ENCODE peak calls at places on chromosomes 2 and 18, in ten cellular contexts. One of them, this sample, is unnamed.

GRCh38 chr2:24731923-24732322 is 61.3 kb downstream of the PTRHD1 start:
- DNase-seq in WERI-Rb-1: no peak
- DNase-seq in keratinocyte: no peak
- DNase-seq in left ventricle myocardium inferior: no peak
- DNase-seq in fibroblast of mammary gland: no peak
- DNase-seq in right lobe of liver: no peak
- DNase-seq in fibroblast of the aortic adventitia: no peak
- DNase-seq in thoracic aorta: no peak
- DNase-seq in HCT116: no peak
- DNase-seq in mucosa of descending colon: no peak
- DNase-seq in this sample: no peak

GRCh38 chr2:241271641-241272297 is 43.7 kb downstream of the HDLBP start:
- DNase-seq in WERI-Rb-1: peak
- DNase-seq in keratinocyte: no peak
- DNase-seq in left ventricle myocardium inferior: peak
- DNase-seq in fibroblast of mammary gland: peak
- DNase-seq in right lobe of liver: peak
- DNase-seq in fibroblast of the aortic adventitia: peak
- DNase-seq in thoracic aorta: peak
- DNase-seq in HCT116: peak
- DNase-seq in mucosa of descending colon: peak
- DNase-seq in this sample: peak

GRCh38 chr18:79965119-79965902 is 868 bp downstream of the HSBP1L1 start:
- DNase-seq in WERI-Rb-1: no peak
- DNase-seq in keratinocyte: no peak
- DNase-seq in left ventricle myocardium inferior: no peak
- DNase-seq in fibroblast of mammary gland: peak
- DNase-seq in right lobe of liver: peak
- DNase-seq in fibroblast of the aortic adventitia: peak
- DNase-seq in thoracic aorta: no peak
- DNase-seq in HCT116: no peak
- DNase-seq in mucosa of descending colon: peak
- DNase-seq in this sample: peak

GRCh38 chr2:45540942-45541341 is 70.1 kb downstream of the SRBD1 start:
- DNase-seq in WERI-Rb-1: no peak
- DNase-seq in keratinocyte: no peak
- DNase-seq in left ventricle myocardium inferior: no peak
- DNase-seq in fibroblast of mammary gland: no peak
- DNase-seq in right lobe of liver: no peak
- DNase-seq in fibroblast of the aortic adventitia: no peak
- DNase-seq in thoracic aorta: no peak
- DNase-seq in HCT116: no peak
- DNase-seq in mucosa of descending colon: no peak
- DNase-seq in this sample: no peak

GRCh38 chr18:37393945-37394609 is 171.5 kb downstream of the CELF4 start:
- DNase-seq in WERI-Rb-1: peak
- DNase-seq in keratinocyte: no peak
- DNase-seq in left ventricle myocardium inferior: peak
- DNase-seq in fibroblast of mammary gland: peak
- DNase-seq in right lobe of liver: peak
- DNase-seq in fibroblast of the aortic adventitia: peak
- DNase-seq in thoracic aorta: peak
- DNase-seq in HCT116: no peak
- DNase-seq in mucosa of descending colon: peak
- DNase-seq in this sample: peak

GRCh38 chr2:16774980-16775963 is 109.6 kb upstream of the CYRIA start:
- DNase-seq in WERI-Rb-1: peak
- DNase-seq in keratinocyte: no peak
- DNase-seq in left ventricle myocardium inferior: no peak
- DNase-seq in fibroblast of mammary gland: peak
- DNase-seq in right lobe of liver: peak
- DNase-seq in fibroblast of the aortic adventitia: no peak
- DNase-seq in thoracic aorta: no peak
- DNase-seq in HCT116: no peak
- DNase-seq in mucosa of descending colon: no peak
- DNase-seq in this sample: peak

GRCh38 chr2:46299365-46300263 is 2.4 kb downstream of the EPAS1 start:
- DNase-seq in WERI-Rb-1: peak
- DNase-seq in keratinocyte: no peak
- DNase-seq in left ventricle myocardium inferior: peak
- DNase-seq in fibroblast of mammary gland: peak
- DNase-seq in right lobe of liver: peak
- DNase-seq in fibroblast of the aortic adventitia: peak
- DNase-seq in thoracic aorta: no peak
- DNase-seq in HCT116: no peak
- DNase-seq in mucosa of descending colon: peak
- DNase-seq in this sample: peak

GRCh38 chr2:121346407-121346806 is 61.4 kb upstream of the TFCP2L1 start:
- DNase-seq in WERI-Rb-1: no peak
- DNase-seq in keratinocyte: no peak
- DNase-seq in left ventricle myocardium inferior: no peak
- DNase-seq in fibroblast of mammary gland: no peak
- DNase-seq in right lobe of liver: no peak
- DNase-seq in fibroblast of the aortic adventitia: no peak
- DNase-seq in thoracic aorta: no peak
- DNase-seq in HCT116: no peak
- DNase-seq in mucosa of descending colon: no peak
- DNase-seq in this sample: no peak

DNA sequence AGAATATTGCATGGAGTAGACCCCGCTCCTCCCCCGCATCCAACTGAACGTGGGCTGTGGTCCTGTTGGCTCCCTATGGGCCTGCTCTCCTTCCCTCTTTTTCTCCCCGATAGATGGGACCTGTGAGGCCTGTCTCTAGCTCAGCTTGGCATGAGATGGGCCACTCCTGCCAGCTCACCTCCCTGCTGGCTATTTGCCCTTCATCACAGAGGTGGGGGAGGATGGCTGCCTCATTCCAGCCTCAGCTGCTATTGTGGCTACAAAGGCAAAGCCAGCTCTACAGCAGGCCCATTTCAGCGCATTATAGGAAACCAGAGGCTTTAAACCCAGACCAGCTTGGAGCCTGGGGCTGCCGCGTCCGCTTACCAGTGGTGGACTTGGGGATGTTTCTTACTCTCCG is 313.9 kb downstream of the GBX2 start:
- DNase-seq in WERI-Rb-1: no peak
- DNase-seq in keratinocyte: no peak
- DNase-seq in left ventricle myocardium inferior: no peak
- DNase-seq in fibroblast of mammary gland: no peak
- DNase-seq in right lobe of liver: no peak
- DNase-seq in fibroblast of the aortic adventitia: no peak
- DNase-seq in thoracic aorta: no peak
- DNase-seq in HCT116: no peak
- DNase-seq in mucosa of descending colon: no peak
- DNase-seq in this sample: no peak
- H3K4me3 ChIP-seq in WERI-Rb-1: no peak
- H3K4me3 ChIP-seq in keratinocyte: no peak
- H3K4me3 ChIP-seq in left ventricle myocardium inferior: no peak
- H3K4me3 ChIP-seq in fibroblast of mammary gland: no peak
- H3K4me3 ChIP-seq in right lobe of liver: no peak
- H3K4me3 ChIP-seq in fibroblast of the aortic adventitia: no peak
- H3K4me3 ChIP-seq in thoracic aorta: no peak
- H3K4me3 ChIP-seq in HCT116: no peak
- H3K4me3 ChIP-seq in mucosa of descending colon: no peak
- H3K4me3 ChIP-seq in this sample: no peak

GRCh38 chr2:160397530-160397865 is 96.1 kb downstream of the RBMS1 start:
- DNase-seq in WERI-Rb-1: no peak
- DNase-seq in keratinocyte: no peak
- DNase-seq in left ventricle myocardium inferior: no peak
- DNase-seq in fibroblast of mammary gland: peak
- DNase-seq in right lobe of liver: no peak
- DNase-seq in fibroblast of the aortic adventitia: peak
- DNase-seq in thoracic aorta: no peak
- DNase-seq in HCT116: peak
- DNase-seq in mucosa of descending colon: no peak
- DNase-seq in this sample: peak
- H3K4me3 ChIP-seq in WERI-Rb-1: no peak
- H3K4me3 ChIP-seq in keratinocyte: no peak
- H3K4me3 ChIP-seq in left ventricle myocardium inferior: no peak
- H3K4me3 ChIP-seq in fibroblast of mammary gland: peak
- H3K4me3 ChIP-seq in right lobe of liver: no peak
- H3K4me3 ChIP-seq in fibroblast of the aortic adventitia: peak
- H3K4me3 ChIP-seq in thoracic aorta: no peak
- H3K4me3 ChIP-seq in HCT116: peak
- H3K4me3 ChIP-seq in mucosa of descending colon: no peak
- H3K4me3 ChIP-seq in this sample: no peak

GRCh38 chr2:118808429-118808809 is 39.0 kb downstream of the EN1 start:
- DNase-seq in WERI-Rb-1: no peak
- DNase-seq in keratinocyte: no peak
- DNase-seq in left ventricle myocardium inferior: no peak
- DNase-seq in fibroblast of mammary gland: no peak
- DNase-seq in right lobe of liver: no peak
- DNase-seq in fibroblast of the aortic adventitia: no peak
- DNase-seq in thoracic aorta: no peak
- DNase-seq in HCT116: no peak
- DNase-seq in mucosa of descending colon: no peak
- DNase-seq in this sample: no peak
- H3K4me3 ChIP-seq in WERI-Rb-1: no peak
- H3K4me3 ChIP-seq in keratinocyte: no peak
- H3K4me3 ChIP-seq in left ventricle myocardium inferior: peak
- H3K4me3 ChIP-seq in fibroblast of mammary gland: no peak
- H3K4me3 ChIP-seq in right lobe of liver: no peak
- H3K4me3 ChIP-seq in fibroblast of the aortic adventitia: peak
- H3K4me3 ChIP-seq in thoracic aorta: peak
- H3K4me3 ChIP-seq in HCT116: no peak
- H3K4me3 ChIP-seq in mucosa of descending colon: no peak
- H3K4me3 ChIP-seq in this sample: peak

GRCh38 chr18:63683890-63684289 is 18.9 kb upstream of the SERPINB11 start:
- DNase-seq in WERI-Rb-1: no peak
- DNase-seq in keratinocyte: no peak
- DNase-seq in left ventricle myocardium inferior: no peak
- DNase-seq in fibroblast of mammary gland: no peak
- DNase-seq in right lobe of liver: no peak
- DNase-seq in fibroblast of the aortic adventitia: no peak
- DNase-seq in thoracic aorta: no peak
- DNase-seq in HCT116: no peak
- DNase-seq in mucosa of descending colon: no peak
- DNase-seq in this sample: no peak

GRCh38 chr18:63681449-63682381 is 20.0 kb upstream of the SERPINB3 start:
- DNase-seq in WERI-Rb-1: no peak
- DNase-seq in keratinocyte: no peak
- DNase-seq in left ventricle myocardium inferior: no peak
- DNase-seq in fibroblast of mammary gland: no peak
- DNase-seq in right lobe of liver: peak
- DNase-seq in fibroblast of the aortic adventitia: no peak
- DNase-seq in thoracic aorta: no peak
- DNase-seq in HCT116: no peak
- DNase-seq in mucosa of descending colon: no peak
- DNase-seq in this sample: no peak

GRCh38 chr18:63679820-63680606 is 18.3 kb upstream of the SERPINB3 start:
- DNase-seq in WERI-Rb-1: no peak
- DNase-seq in keratinocyte: no peak
- DNase-seq in left ventricle myocardium inferior: no peak
- DNase-seq in fibroblast of mammary gland: peak
- DNase-seq in right lobe of liver: no peak
- DNase-seq in fibroblast of the aortic adventitia: no peak
- DNase-seq in thoracic aorta: no peak
- DNase-seq in HCT116: no peak
- DNase-seq in mucosa of descending colon: no peak
- DNase-seq in this sample: no peak

GRCh38 chr18:63684718-63685117 is 18.0 kb upstream of the SERPINB11 start:
- DNase-seq in WERI-Rb-1: no peak
- DNase-seq in keratinocyte: peak
- DNase-seq in left ventricle myocardium inferior: no peak
- DNase-seq in fibroblast of mammary gland: no peak
- DNase-seq in right lobe of liver: no peak
- DNase-seq in fibroblast of the aortic adventitia: no peak
- DNase-seq in thoracic aorta: no peak
- DNase-seq in HCT116: no peak
- DNase-seq in mucosa of descending colon: no peak
- DNase-seq in this sample: no peak

DNA sequence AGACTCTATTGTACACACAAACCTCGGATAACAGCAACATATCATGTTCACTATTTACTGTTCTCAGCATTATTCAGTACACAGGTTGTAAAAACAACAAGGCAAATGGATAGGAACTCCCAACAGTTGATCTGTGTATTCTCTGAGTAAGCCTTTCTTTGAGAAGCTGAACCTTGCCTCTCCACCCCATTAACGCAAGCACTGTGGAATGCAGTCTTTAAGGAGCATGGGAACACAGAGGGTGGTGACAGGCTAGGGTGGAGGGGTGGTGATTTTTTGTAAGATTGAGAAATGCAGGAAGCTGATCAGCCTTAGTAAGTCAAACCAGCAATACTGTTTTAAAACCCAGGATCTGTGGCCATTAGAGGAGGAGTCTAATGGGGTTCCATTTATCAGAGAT is 19.6 kb upstream of the SERPINB11 start:
- DNase-seq in WERI-Rb-1: no peak
- DNase-seq in keratinocyte: peak
- DNase-seq in left ventricle myocardium inferior: no peak
- DNase-seq in fibroblast of mammary gland: peak
- DNase-seq in right lobe of liver: no peak
- DNase-seq in fibroblast of the aortic adventitia: peak
- DNase-seq in thoracic aorta: no peak
- DNase-seq in HCT116: no peak
- DNase-seq in mucosa of descending colon: no peak
- DNase-seq in this sample: peak
- H3K4me3 ChIP-seq in WERI-Rb-1: no peak
- H3K4me3 ChIP-seq in keratinocyte: no peak
- H3K4me3 ChIP-seq in left ventricle myocardium inferior: no peak
- H3K4me3 ChIP-seq in fibroblast of mammary gland: no peak
- H3K4me3 ChIP-seq in right lobe of liver: no peak
- H3K4me3 ChIP-seq in fibroblast of the aortic adventitia: no peak
- H3K4me3 ChIP-seq in thoracic aorta: no peak
- H3K4me3 ChIP-seq in HCT116: no peak
- H3K4me3 ChIP-seq in mucosa of descending colon: no peak
- H3K4me3 ChIP-seq in this sample: no peak

GRCh38 chr2:162342841-162343240 is 1.1 kb upstream of the GCA start:
- DNase-seq in WERI-Rb-1: no peak
- DNase-seq in keratinocyte: no peak
- DNase-seq in left ventricle myocardium inferior: no peak
- DNase-seq in fibroblast of mammary gland: no peak
- DNase-seq in right lobe of liver: no peak
- DNase-seq in fibroblast of the aortic adventitia: no peak
- DNase-seq in thoracic aorta: no peak
- DNase-seq in HCT116: no peak
- DNase-seq in mucosa of descending colon: no peak
- DNase-seq in this sample: no peak
- H3K4me3 ChIP-seq in WERI-Rb-1: no peak
- H3K4me3 ChIP-seq in keratinocyte: no peak
- H3K4me3 ChIP-seq in left ventricle myocardium inferior: no peak
- H3K4me3 ChIP-seq in fibroblast of mammary gland: no peak
- H3K4me3 ChIP-seq in right lobe of liver: no peak
- H3K4me3 ChIP-seq in fibroblast of the aortic adventitia: no peak
- H3K4me3 ChIP-seq in thoracic aorta: no peak
- H3K4me3 ChIP-seq in HCT116: no peak
- H3K4me3 ChIP-seq in mucosa of descending colon: no peak
- H3K4me3 ChIP-seq in this sample: no peak

This sample was measured in fibroblast of villous mesenchyme.